ENCODE peak calls at places on chromosomes 13 and 19, in five cellular contexts. H is IMR-90, E is transverse colon, I is gastrocnemius medialis, K is tibial nerve. D is an unnamed sample. For H3K4me1, the result is how much of the 10 kb centered on the place peaks cover.

GRCh38 chr13:20274466-20274865 is 42.3 kb upstream of the GJB6 start:
- DNase-seq in E (no peak), H (no peak), K (no peak), I (no peak), D (no peak)

GRCh38 chr13:54799621-54800226 is 1771.1 kb downstream of the OLFM4 start:
- DNase-seq in I (no peak), K (no peak), E (no peak), H (no peak), D (no peak)

GRCh38 chr19:11881151-11881800 is 6.3 kb upstream of the ZNF69 start:
- DNase-seq in H (peak), I (peak), K (no peak), E (peak), D (peak)

GRCh38 chr19:42422576-42423461 is 4.4 kb downstream of the LIPE start:
- DNase-seq in K (no peak), I (no peak), E (peak), H (no peak), D (peak)

GRCh38 chr13:30422056-30422914 is at the start of gene UBE2L5:
- DNase-seq in K (peak), I (peak), E (peak), H (peak), D (peak)

GRCh38 chr13:90926459-90926858 is 421.0 kb upstream of the MIR17HG start:
- DNase-seq in H (no peak), K (no peak), E (no peak), I (no peak), D (no peak)

GRCh38 chr13:25493930-25494707 is 122.3 kb downstream of the ATP8A2 start:
- DNase-seq in E (no peak), K (no peak), I (no peak), H (no peak), D (no peak)

GRCh38 chr19:30344446-30345425 is 27.4 kb upstream of the ZNF536 start:
- DNase-seq in E (no peak), K (no peak), H (no peak), I (no peak), D (peak)

GRCh38 chr19:42290523-42291436 is 11.2 kb upstream of the PRR19 start:
- DNase-seq in E (no peak), I (no peak), H (no peak), K (no peak), D (peak)

GRCh38 chr13:91400094-91400462 is 1.7 kb downstream of the GPC5 start:
- DNase-seq in E (no peak), I (no peak), K (no peak), H (no peak), D (no peak)

GRCh38 chr19:531753-532571 is at the start of gene CDC34:
- DNase-seq in I (no peak), K (no peak), E (peak), H (no peak), D (no peak)

GRCh38 chr13:48446454-48446853 is 33.5 kb upstream of the LPAR6 start:
- DNase-seq in I (no peak), H (peak), E (no peak), K (no peak), D (no peak)

DNA sequence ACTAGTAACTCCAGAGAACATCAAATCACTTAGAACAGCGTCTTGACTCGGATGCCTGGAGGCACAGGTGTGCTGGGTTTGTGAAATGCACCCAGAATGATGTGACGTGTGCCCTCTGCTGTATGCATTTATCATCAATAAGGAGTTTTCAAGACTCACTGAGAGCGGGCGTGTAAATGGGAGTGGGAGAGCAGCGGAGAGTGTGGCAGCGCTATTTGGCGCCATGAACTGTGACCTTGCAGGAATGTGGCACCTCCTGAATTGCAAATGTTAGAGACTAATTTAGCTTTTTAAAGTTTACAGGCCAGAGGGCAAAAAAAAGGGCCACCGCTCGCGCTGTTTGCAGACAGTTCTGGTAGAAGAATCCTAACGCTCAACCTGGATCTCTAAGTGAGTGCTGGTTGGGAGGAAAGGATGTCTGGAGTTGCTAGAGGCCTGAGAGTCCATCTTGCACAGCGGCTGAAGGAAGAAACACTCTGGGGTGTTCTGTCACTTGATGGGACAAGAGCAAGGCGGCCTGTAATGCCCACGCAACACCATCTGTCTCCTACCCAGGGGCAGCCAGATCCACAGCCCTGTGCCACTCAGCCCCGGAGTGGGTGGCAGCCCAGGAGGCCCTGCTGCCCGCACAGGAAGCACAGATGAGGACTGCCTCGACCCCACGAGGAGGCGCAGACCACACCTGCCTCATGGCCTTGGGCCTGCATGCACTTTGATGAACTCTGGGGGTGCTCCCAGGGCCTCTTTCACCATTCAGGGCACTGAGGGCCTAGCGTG is 19.7 kb downstream of the RANBP3 start:
- DNase-seq in I (no peak), E (no peak), H (no peak), K (no peak), D (no peak)
- H3K4me1 ChIP-seq in I (half or more), E (half or more), H (half or more), K (half or more), D (half or more)

GRCh38 chr19:57434386-57435061 is 601 bp upstream of the ZNF749 start:
- DNase-seq in K (no peak), H (no peak), E (no peak), I (no peak), D (no peak)

GRCh38 chr19:57438925-57439324 is 3.8 kb downstream of the ZNF749 start:
- DNase-seq in E (no peak), H (no peak), I (no peak), K (no peak), D (no peak)

GRCh38 chr19:57436392-57436791 is 1.3 kb downstream of the ZNF749 start:
- DNase-seq in K (no peak), E (no peak), H (no peak), I (no peak), D (no peak)

GRCh38 chr19:57437931-57438330 is 2.8 kb downstream of the ZNF749 start:
- DNase-seq in E (no peak), I (no peak), K (no peak), H (peak), D (no peak)

DNA sequence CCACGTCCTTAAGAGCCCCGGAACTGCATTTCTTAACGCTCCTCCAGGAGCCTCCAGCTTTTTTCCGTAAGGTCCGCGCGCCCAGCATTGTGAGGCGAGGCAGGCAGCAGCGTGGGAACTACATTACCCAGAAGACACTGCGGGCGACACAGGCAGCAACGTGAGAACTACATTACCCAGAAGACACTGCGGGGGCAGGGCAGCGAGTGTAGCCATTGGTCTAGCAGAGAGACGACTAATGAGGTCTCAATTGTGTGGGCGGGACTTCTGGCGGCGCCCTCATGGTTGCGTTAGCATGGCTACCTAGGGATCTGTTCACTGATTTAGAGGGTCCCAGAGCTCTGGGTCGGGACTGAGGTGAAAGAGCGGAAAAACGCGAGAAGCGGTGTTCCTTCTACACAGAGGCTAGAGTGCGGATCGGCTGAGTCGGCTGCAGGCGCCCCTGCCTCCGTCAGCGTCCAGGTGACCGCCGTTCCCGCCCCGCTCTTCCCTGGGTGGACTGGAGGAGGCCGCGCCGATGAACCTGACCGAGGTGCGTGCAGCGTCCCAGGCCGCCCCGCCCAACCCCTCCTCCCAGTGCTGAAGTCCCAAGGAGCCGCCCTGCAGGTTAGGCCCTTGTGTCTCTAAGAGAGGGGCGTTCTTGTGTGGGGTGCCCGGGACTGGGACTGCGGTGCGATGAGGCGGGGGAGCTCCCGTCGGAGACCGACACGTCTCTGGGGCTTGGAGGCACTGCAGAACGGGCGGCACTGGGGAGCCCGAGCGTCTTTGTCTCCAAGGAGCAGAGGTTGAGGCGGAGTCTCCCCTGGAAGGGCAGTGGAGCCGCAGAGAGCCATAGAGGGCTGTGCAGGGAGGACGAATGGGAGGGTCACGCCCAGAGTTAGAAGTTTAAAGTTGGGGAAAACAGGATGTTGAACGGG is at the start of gene ZNF749:
- DNase-seq in E (peak), I (peak), K (peak), H (peak), D (peak)
- TF ChIP-seq POLR2A in E (peak), I (no peak), K (no peak), H (peak), D (peak)

GRCh38 chr13:34371108-34371507 is 553.2 kb downstream of the RFC3 start:
- DNase-seq in K (no peak), E (no peak), H (no peak), I (no peak), D (no peak)
- H3K4me1 ChIP-seq in K (under half), E (under half), H (under half), I (under half), D (under half)

DNA sequence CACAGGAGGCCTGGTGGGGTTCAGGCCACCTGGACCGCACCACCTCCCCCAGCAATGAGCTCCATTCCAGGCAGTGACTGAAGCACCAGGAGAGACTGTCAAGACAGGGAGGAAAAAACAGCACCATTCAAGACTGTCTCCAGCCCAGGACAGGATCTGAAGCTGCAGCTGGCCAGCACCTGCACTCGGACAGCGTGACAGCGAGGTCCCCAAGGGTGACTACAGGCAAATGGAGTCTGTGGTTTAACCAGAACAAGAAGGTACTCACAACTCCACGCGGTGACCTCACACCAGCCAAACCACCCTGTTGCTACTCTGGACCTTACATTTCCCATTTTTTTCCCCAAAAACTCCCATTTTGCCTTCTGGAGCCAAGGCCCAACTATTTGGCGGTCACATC is 9.8 kb downstream of the MED26 start:
- DNase-seq in K (no peak), H (no peak), I (no peak), E (no peak), D (no peak)
- TF ChIP-seq POLR2A in K (no peak), H (no peak), I (no peak), E (no peak), D (no peak)

GRCh38 chr19:55645512-55645881 is 2.0 kb downstream of the ZNF581 start:
- DNase-seq in E (no peak), K (no peak), I (no peak), H (no peak), D (no peak)

GRCh38 chr19:55643003-55643732 is at the start of gene ZNF581:
- DNase-seq in I (peak), E (peak), K (no peak), H (peak), D (peak)

GRCh38 chr19:55643733-55644116 is 276 bp downstream of the ZNF581 start:
- DNase-seq in H (no peak), K (no peak), I (no peak), E (no peak), D (no peak)

GRCh38 chr19:55644842-55645511 is 1.5 kb downstream of the ZNF581 start:
- DNase-seq in H (no peak), I (no peak), E (no peak), K (no peak), D (no peak)

GRCh38 chr19:55644191-55644833 is 863 bp downstream of the ZNF581 start:
- DNase-seq in E (no peak), H (no peak), K (no peak), I (no peak), D (no peak)
- H3K4me1 ChIP-seq in E (under half), H (under half), K (under half), I (half or more), D (under half)

DNA sequence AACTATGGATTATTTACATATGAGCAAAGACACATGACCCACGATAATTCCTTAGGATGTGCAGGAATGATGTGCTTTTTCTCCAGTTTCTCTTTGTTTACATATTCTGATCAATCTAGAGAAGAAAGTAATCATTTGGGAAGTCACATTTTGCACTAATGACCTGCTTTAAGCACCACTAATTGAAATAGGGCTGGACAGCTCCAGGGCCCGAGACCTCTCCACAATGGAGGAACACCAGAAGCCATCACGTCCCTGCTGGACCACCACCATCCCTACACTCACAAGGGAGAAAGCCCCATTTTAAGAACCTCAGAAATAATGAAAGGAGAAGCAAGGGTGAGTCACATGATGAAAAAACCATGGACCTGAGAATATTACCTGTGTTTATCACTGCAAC is 40.4 kb downstream of the SOHLH2 start:
- DNase-seq in E (no peak), H (no peak), K (no peak), I (no peak), D (no peak)
- TF ChIP-seq POLR2A in E (no peak), H (no peak), K (no peak), I (no peak), D (no peak)

GRCh38 chr13:71638728-71639127 is 228.3 kb downstream of the DACH1 start:
- DNase-seq in K (no peak), E (no peak), I (no peak), H (no peak), D (no peak)
- H3K4me1 ChIP-seq in K (under half), E (under half), I (under half), H (under half), D (under half)

GRCh38 chr19:48636859-48637448 is at the start of gene DBP:
- DNase-seq in E (peak), K (no peak), I (no peak), H (no peak), D (peak)
- TF ChIP-seq POLR2A in E (peak), K (no peak), I (no peak), H (no peak), D (peak)

GRCh38 chr13:26718872-26719271 is 41.7 kb downstream of the GPR12 start:
- DNase-seq in E (no peak), H (no peak), K (no peak), I (no peak), D (no peak)
- H3K4me1 ChIP-seq in E (under half), H (under half), K (under half), I (under half), D (under half)

GRCh38 chr19:6373813-6374108 is 1.2 kb downstream of the ALKBH7 start:
- DNase-seq in I (no peak), H (no peak), K (no peak), E (no peak), D (no peak)
- TF ChIP-seq POLR2A in I (no peak), H (no peak), K (no peak), E (no peak), D (no peak)

D was measured in Peyer's patch.